ENCODE peak calls at places on chromosomes 1 and 21, in five cellular contexts. One of them, this sample, is unnamed.
A peak's percentile ranks its signal among the peaks of the same experiment; 100 is the strongest.

GRCh38 chr1:153752561-153753195 is 22.5 kb upstream of the SLC27A3 start:
- DNase-seq in A549: no peak
- DNase-seq in K562: no peak
- DNase-seq in SK-N-SH: no peak
- DNase-seq in H1: no peak
- DNase-seq in this sample: peak; percentile 79

GRCh38 chr1:12179111-12179519 is 12.3 kb downstream of the TNFRSF1B start:
- DNase-seq in A549: no peak
- DNase-seq in K562: no peak
- DNase-seq in SK-N-SH: no peak
- DNase-seq in H1: no peak
- DNase-seq in this sample: peak; percentile 88

GRCh38 chr1:11143401-11143800 is 43.7 kb upstream of the EXOSC10 start:
- DNase-seq in A549: no peak
- DNase-seq in K562: no peak
- DNase-seq in SK-N-SH: no peak
- DNase-seq in H1: no peak
- DNase-seq in this sample: no peak

GRCh38 chr1:184567648-184568047 is 180.8 kb downstream of the C1orf21 start:
- DNase-seq in A549: no peak
- DNase-seq in K562: no peak
- DNase-seq in SK-N-SH: no peak
- DNase-seq in H1: no peak
- DNase-seq in this sample: peak; percentile 11

GRCh38 chr1:156838972-156839371 is 19.9 kb downstream of the INSRR start:
- DNase-seq in A549: peak; percentile 72
- DNase-seq in K562: peak; percentile 61
- DNase-seq in SK-N-SH: peak; percentile 81
- DNase-seq in H1: peak; percentile 86
- DNase-seq in this sample: no peak

GRCh38 chr1:221440658-221441057 is 301.2 kb downstream of the DUSP10 start:
- DNase-seq in A549: no peak
- DNase-seq in K562: no peak
- DNase-seq in SK-N-SH: no peak
- DNase-seq in H1: no peak
- DNase-seq in this sample: no peak

GRCh38 chr21:30605968-30606367 is 5.1 kb downstream of the KRTAP22-1 start:
- DNase-seq in A549: no peak
- DNase-seq in K562: no peak
- DNase-seq in SK-N-SH: no peak
- DNase-seq in H1: no peak
- DNase-seq in this sample: no peak

GRCh38 chr1:183753464-183753891 is 51.4 kb upstream of the RGL1 start:
- DNase-seq in A549: no peak
- DNase-seq in K562: no peak
- DNase-seq in SK-N-SH: no peak
- DNase-seq in H1: no peak
- DNase-seq in this sample: no peak

GRCh38 chr1:214281902-214282695 is 1.1 kb downstream of the SMYD2 start:
- DNase-seq in A549: peak; percentile 39
- DNase-seq in K562: peak; percentile 72
- DNase-seq in SK-N-SH: peak; percentile 50
- DNase-seq in H1: no peak
- DNase-seq in this sample: peak; percentile 69

GRCh38 chr1:21944261-21945074 is 7.4 kb upstream of the HSPG2 start:
- DNase-seq in A549: no peak
- DNase-seq in K562: no peak
- DNase-seq in SK-N-SH: no peak
- DNase-seq in H1: peak; percentile 72
- DNase-seq in this sample: no peak

GRCh38 chr1:23798662-23799142 is 1.9 kb downstream of the GALE start:
- DNase-seq in A549: no peak
- DNase-seq in K562: peak; percentile 61
- DNase-seq in SK-N-SH: peak; percentile 45
- DNase-seq in H1: no peak
- DNase-seq in this sample: no peak

GRCh38 chr1:33049381-33049780 is 12.7 kb upstream of the AK2 start:
- DNase-seq in A549: no peak
- DNase-seq in K562: no peak
- DNase-seq in SK-N-SH: no peak
- DNase-seq in H1: no peak
- DNase-seq in this sample: no peak

GRCh38 chr1:3027611-3028371 is 6.5 kb downstream of the ACTRT2 start:
- DNase-seq in A549: no peak
- DNase-seq in K562: no peak
- DNase-seq in SK-N-SH: no peak
- DNase-seq in H1: no peak
- DNase-seq in this sample: no peak

GRCh38 chr1:151801846-151802245 is 3.4 kb downstream of the LINGO4 start:
- DNase-seq in A549: no peak
- DNase-seq in K562: no peak
- DNase-seq in SK-N-SH: no peak
- DNase-seq in H1: no peak
- DNase-seq in this sample: no peak

GRCh38 chr1:59477286-59477685 is 180.4 kb downstream of the FGGY start:
- DNase-seq in A549: no peak
- DNase-seq in K562: peak; percentile 11
- DNase-seq in SK-N-SH: no peak
- DNase-seq in H1: no peak
- DNase-seq in this sample: peak; percentile 49
- TF ChIP-seq RFX5 in A549: no peak
- TF ChIP-seq RFX5 in K562: no peak
- TF ChIP-seq RFX5 in SK-N-SH: no peak
- TF ChIP-seq RFX5 in H1: no peak
- TF ChIP-seq RFX5 in this sample: no peak

GRCh38 chr21:38790038-38790437 is 15.7 kb upstream of the ETS2 start:
- DNase-seq in A549: no peak
- DNase-seq in K562: no peak
- DNase-seq in SK-N-SH: no peak
- DNase-seq in H1: no peak
- DNase-seq in this sample: no peak

GRCh38 chr21:38789275-38789674 is 16.5 kb upstream of the ETS2 start:
- DNase-seq in A549: no peak
- DNase-seq in K562: no peak
- DNase-seq in SK-N-SH: no peak
- DNase-seq in H1: no peak
- DNase-seq in this sample: no peak

GRCh38 chr21:38793060-38793459 is 12.7 kb upstream of the ETS2 start:
- DNase-seq in A549: no peak
- DNase-seq in K562: no peak
- DNase-seq in SK-N-SH: no peak
- DNase-seq in H1: no peak
- DNase-seq in this sample: no peak

GRCh38 chr21:38788275-38788911 is 17.3 kb upstream of the ETS2 start:
- DNase-seq in A549: no peak
- DNase-seq in K562: no peak
- DNase-seq in SK-N-SH: no peak
- DNase-seq in H1: no peak
- DNase-seq in this sample: no peak

GRCh38 chr21:38790961-38791360 is 14.8 kb upstream of the ETS2 start:
- DNase-seq in A549: no peak
- DNase-seq in K562: no peak
- DNase-seq in SK-N-SH: no peak
- DNase-seq in H1: no peak
- DNase-seq in this sample: no peak
- TF ChIP-seq RFX5 in A549: no peak
- TF ChIP-seq RFX5 in K562: no peak
- TF ChIP-seq RFX5 in SK-N-SH: no peak
- TF ChIP-seq RFX5 in H1: no peak
- TF ChIP-seq RFX5 in this sample: no peak

GRCh38 chr1:27868932-27869718 is 3.2 kb upstream of the THEMIS2 start:
- DNase-seq in A549: no peak
- DNase-seq in K562: peak; percentile 57
- DNase-seq in SK-N-SH: no peak
- DNase-seq in H1: no peak
- DNase-seq in this sample: no peak
- TF ChIP-seq RFX5 in A549: no peak
- TF ChIP-seq RFX5 in K562: no peak
- TF ChIP-seq RFX5 in SK-N-SH: no peak
- TF ChIP-seq RFX5 in H1: no peak
- TF ChIP-seq RFX5 in this sample: no peak

GRCh38 chr1:53640696-53641065 is 98.3 kb downstream of the GLIS1 start:
- DNase-seq in A549: no peak
- DNase-seq in K562: no peak
- DNase-seq in SK-N-SH: no peak
- DNase-seq in H1: no peak
- DNase-seq in this sample: no peak

GRCh38 chr1:53642215-53642555 is 96.8 kb downstream of the GLIS1 start:
- DNase-seq in A549: no peak
- DNase-seq in K562: no peak
- DNase-seq in SK-N-SH: no peak
- DNase-seq in H1: no peak
- DNase-seq in this sample: no peak

GRCh38 chr1:53642607-53643006 is 96.4 kb downstream of the GLIS1 start:
- DNase-seq in A549: no peak
- DNase-seq in K562: no peak
- DNase-seq in SK-N-SH: no peak
- DNase-seq in H1: no peak
- DNase-seq in this sample: no peak

GRCh38 chr1:53639996-53640695 is 98.8 kb downstream of the GLIS1 start:
- DNase-seq in A549: no peak
- DNase-seq in K562: no peak
- DNase-seq in SK-N-SH: no peak
- DNase-seq in H1: no peak
- DNase-seq in this sample: no peak

DNA sequence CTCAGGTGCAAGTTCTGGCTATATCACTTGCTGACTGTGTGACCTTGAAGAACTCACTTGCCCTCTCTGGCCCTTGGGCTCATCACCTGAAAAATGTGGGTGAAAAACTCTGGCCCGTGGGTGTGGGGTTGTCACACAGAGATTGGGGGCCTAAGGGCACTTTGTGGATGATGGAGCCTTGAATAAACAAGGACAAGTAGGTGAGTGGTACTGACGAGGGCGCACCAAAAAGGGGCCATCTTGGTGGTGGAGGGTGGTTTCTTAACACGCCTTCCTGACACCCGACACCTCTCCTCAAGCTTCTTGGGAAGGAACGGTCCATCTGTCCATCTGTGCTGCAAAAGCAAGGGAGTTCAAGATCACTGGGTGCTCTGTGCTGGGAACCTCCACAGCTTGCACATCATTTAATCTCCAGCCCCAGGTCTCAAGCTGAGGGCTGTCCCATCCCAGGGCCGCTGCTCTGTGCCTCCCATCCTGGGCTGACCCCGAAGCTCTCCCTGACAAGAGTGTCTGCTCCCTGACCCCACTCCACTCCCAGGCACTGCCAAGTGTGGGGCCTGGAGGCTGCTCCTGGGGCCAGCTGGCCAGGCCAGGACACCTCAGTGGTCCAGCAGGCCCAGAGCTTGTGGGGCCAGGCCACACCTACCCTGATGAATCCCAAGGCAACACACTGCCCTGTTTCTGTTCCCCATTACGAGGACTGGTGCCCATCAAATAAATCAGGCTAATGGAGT is 97.3 kb downstream of the GLIS1 start:
- DNase-seq in A549: no peak
- DNase-seq in K562: no peak
- DNase-seq in SK-N-SH: peak; percentile 89
- DNase-seq in H1: no peak
- DNase-seq in this sample: no peak
- TF ChIP-seq RFX5 in A549: no peak
- TF ChIP-seq RFX5 in K562: no peak
- TF ChIP-seq RFX5 in SK-N-SH: no peak
- TF ChIP-seq RFX5 in H1: no peak
- TF ChIP-seq RFX5 in this sample: no peak

DNA sequence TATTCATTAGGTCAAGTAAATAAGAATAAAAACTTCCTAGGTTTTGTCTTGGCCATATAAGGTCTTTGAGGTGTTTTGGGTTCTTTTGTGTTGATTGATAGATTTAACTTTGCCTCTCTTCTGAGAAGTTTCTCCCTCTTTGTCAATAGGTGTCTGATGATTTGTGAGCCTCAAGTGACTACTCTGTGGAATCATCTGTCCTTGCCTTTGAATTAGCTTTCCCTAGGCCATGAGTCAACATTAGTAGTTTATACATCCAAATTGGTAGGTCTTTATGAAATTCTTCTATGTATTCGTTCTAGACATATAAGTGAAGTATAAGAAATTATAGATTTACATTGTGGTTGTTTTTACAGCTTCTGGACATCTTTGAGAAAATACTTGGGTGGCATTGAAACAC is 864.4 kb downstream of the USP25 start:
- DNase-seq in A549: no peak
- DNase-seq in K562: no peak
- DNase-seq in SK-N-SH: no peak
- DNase-seq in H1: no peak
- DNase-seq in this sample: peak; percentile 14
- TF ChIP-seq RFX5 in A549: no peak
- TF ChIP-seq RFX5 in K562: no peak
- TF ChIP-seq RFX5 in SK-N-SH: no peak
- TF ChIP-seq RFX5 in H1: no peak
- TF ChIP-seq RFX5 in this sample: no peak